ENCODE peak calls at places on chromosomes 12 and 14, in five cellular contexts. R is heart right ventricle; A is heart left ventricle; M is CD8-positive, alpha-beta T cell; S is PC-9. W is an unnamed sample.

GRCh38 chr14:84927096-84927910 is 602.6 kb upstream of the FLRT2 start:
- DNase-seq in M (no peak), R (no peak), A (no peak), S (no peak), W (peak; percentile 20)

GRCh38 chr12:55244309-55244708 is at the start of gene OR6C74:
- DNase-seq in A (no peak), M (no peak), S (no peak), R (no peak), W (no peak)

GRCh38 chr14:64502476-64503183 is 1.0 kb downstream of the ZBTB25 start:
- DNase-seq in M (no peak), S (peak; percentile 15), A (no peak), R (no peak), W (peak; percentile 78)

GRCh38 chr14:99522934-99523660 is 41.9 kb downstream of the CCNK start:
- DNase-seq in A (no peak), R (no peak), M (no peak), S (no peak), W (no peak)

GRCh38 chr14:65453807-65454480 is 41.4 kb downstream of the FUT8 start:
- DNase-seq in A (no peak), R (no peak), S (no peak), M (no peak), W (no peak)

GRCh38 chr14:37587881-37588666 is 7.0 kb downstream of the FOXA1 start:
- DNase-seq in A (no peak), M (no peak), R (no peak), S (no peak), W (peak; percentile 26)

GRCh38 chr14:82075566-82075965 is 541.9 kb upstream of the SEL1L start:
- DNase-seq in M (no peak), R (peak; percentile 18), S (no peak), A (peak; percentile 20), W (peak; percentile 13)

GRCh38 chr12:94841904-94842610 is 161.4 kb downstream of the NDUFA12 start:
- DNase-seq in S (no peak), R (no peak), A (no peak), M (no peak), W (no peak)

GRCh38 chr12:40837891-40838424 is 145.7 kb downstream of the CNTN1 start:
- DNase-seq in R (no peak), M (no peak), A (no peak), S (no peak), W (no peak)

GRCh38 chr12:112850343-112850742 is 56.4 kb upstream of the OAS1 start:
- DNase-seq in M (no peak), S (no peak), R (no peak), A (no peak), W (no peak)

GRCh38 chr14:100106661-100107112 is 41.5 kb downstream of the EVL start:
- DNase-seq in R (no peak), S (no peak), A (no peak), M (no peak), W (peak; percentile 32)

GRCh38 chr12:18462437-18462836 is 201.1 kb downstream of the PIK3C2G start:
- DNase-seq in M (no peak), S (no peak), R (no peak), A (no peak), W (peak; percentile 40)

GRCh38 chr12:39814626-39815025 is 195.0 kb upstream of the ABCD2 start:
- DNase-seq in M (no peak), S (no peak), R (no peak), A (no peak), W (no peak)

GRCh38 chr12:59181378-59181777 is 261.1 kb upstream of the LRIG3 start:
- DNase-seq in R (no peak), A (no peak), M (no peak), S (no peak), W (peak; percentile 55)

GRCh38 chr14:26286066-26286791 is 311.6 kb downstream of the NOVA1 start:
- DNase-seq in R (no peak), S (no peak), A (no peak), M (no peak), W (no peak)
- H3K4me3 ChIP-seq in R (no peak overlapping the region), S (no peak overlapping the region), A (no peak overlapping the region), M (no peak overlapping the region), W (no peak overlapping the region)

GRCh38 chr14:57136669-57137068 is 132.0 kb downstream of the EXOC5 start:
- DNase-seq in R (peak; percentile 42), M (no peak), S (no peak), A (peak; percentile 17), W (no peak)

DNA sequence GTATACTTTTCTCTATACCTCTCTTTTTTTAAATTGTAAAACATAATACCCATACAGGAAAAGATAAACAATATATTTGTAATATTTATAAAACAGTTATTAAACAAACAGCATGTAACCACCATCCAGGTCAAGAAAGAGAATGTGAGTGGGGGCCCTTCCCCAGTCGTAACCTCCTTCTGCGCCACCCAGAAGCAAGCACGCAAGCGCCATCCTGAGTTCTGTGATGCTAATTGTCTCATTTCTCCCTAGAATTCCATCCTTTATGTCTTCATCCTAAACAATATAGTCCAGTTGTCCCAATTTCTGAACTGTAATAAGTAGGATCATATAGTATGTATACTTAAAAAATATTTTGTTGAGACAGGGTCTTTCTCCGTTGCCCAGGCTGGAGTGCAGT is 129.5 kb downstream of the EXOC5 start:
- DNase-seq in R (no peak), M (no peak), S (no peak), A (no peak), W (no peak)
- TF ChIP-seq CTCF in R (no peak), M (no peak), S (no peak), A (no peak), W (no peak)

GRCh38 chr14:104140213-104140462 is 1.8 kb downstream of the KIF26A start:
- DNase-seq in R (peak; percentile 22), M (no peak), A (no peak), S (no peak), W (no peak)

GRCh38 chr14:104137297-104138097 is 890 bp upstream of the KIF26A start:
- DNase-seq in A (peak; percentile 78), S (peak; percentile 55), R (peak; percentile 80), M (peak; percentile 34), W (no peak)

GRCh38 chr14:104139460-104140212 is 1.2 kb downstream of the KIF26A start:
- DNase-seq in A (peak; percentile 57), S (no peak), M (no peak), R (peak; percentile 21), W (no peak)

GRCh38 chr14:104138098-104138890 is at the start of gene KIF26A:
- DNase-seq in A (peak; percentile 71), S (no peak), M (no peak), R (peak; percentile 69), W (no peak)

GRCh38 chr14:104138891-104139459 is 588 bp downstream of the KIF26A start:
- DNase-seq in S (no peak), M (no peak), R (peak; percentile 30), A (no peak), W (no peak)
- H3K27me3 ChIP-seq in S (peaks cover 38% of the 10 kb centered on the region), M (peaks cover 10% of the 10 kb centered on the region), R (peaks cover 57% of the 10 kb centered on the region), A (peaks cover 15% of the 10 kb centered on the region), W (peaks cover 33% of the 10 kb centered on the region)

DNA sequence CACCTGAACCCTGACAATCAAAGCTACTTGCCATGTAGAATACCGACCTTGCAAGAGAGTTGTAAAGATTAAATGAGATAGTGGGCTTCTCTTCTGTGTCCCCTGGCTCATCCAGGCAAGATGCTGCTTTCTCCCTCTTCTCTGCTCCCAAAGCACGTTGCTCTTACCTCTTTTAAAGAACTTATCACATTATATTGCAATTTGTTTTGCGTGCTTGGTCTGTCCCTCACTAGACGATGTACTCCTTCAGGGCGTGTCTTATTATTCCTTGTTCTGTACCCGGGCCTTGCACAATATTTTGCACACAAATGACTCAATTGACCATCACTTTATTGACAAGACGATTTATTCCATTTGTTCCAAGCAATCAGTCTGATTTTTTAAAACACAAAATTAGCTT is 3.3 kb downstream of the DCN start:
- DNase-seq in M (no peak), S (no peak), A (no peak), R (no peak), W (peak; percentile 32)
- H3K4me3 ChIP-seq in M (no peak overlapping the region), S (no peak overlapping the region), A (peak overlapping the region; percentile 46), R (peak overlapping the region; percentile 51), W (no peak overlapping the region)

W was measured in bronchial epithelial cell.